ENCODE peak calls at places on chromosome 21, in five cellular contexts. T is fibroblast of lung, K is DND-41, V is IMR-90, O is PC-9. C is an unnamed sample.
A peak's percentile ranks its signal among the peaks of the same experiment; 100 is the strongest.

GRCh38 chr21:17371470-17371869 is 141.4 kb upstream of the CXADR start:
- DNase-seq in O (no peak), V (peak; percentile 74), K (no peak), T (peak; percentile 85), C (no peak)

GRCh38 chr21:31895069-31895851 is 22.4 kb downstream of the HUNK start:
- DNase-seq in V (peak; percentile 34), O (no peak), T (peak; percentile 19), K (no peak), C (no peak)

GRCh38 chr21:40845621-40846020 is 1.3 kb downstream of the DSCAM start:
- DNase-seq in V (peak; percentile 3), K (no peak), T (peak; percentile 58), O (no peak), C (no peak)

GRCh38 chr21:41402231-41402630 is 23.8 kb upstream of the MX1 start:
- DNase-seq in K (no peak), V (no peak), O (no peak), T (no peak), C (no peak)

GRCh38 chr21:25179116-25179515 is 428.2 kb downstream of the MRPL39 start:
- DNase-seq in O (no peak), T (peak; percentile 86), V (peak; percentile 30), K (no peak), C (no peak)

GRCh38 chr21:42375966-42376337 is 9.6 kb upstream of the TFF1 start:
- DNase-seq in V (no peak), K (no peak), O (no peak), T (no peak), C (no peak)

GRCh38 chr21:34640858-34641257 is 25.9 kb upstream of the RCAN1 start:
- DNase-seq in V (peak; percentile 85), T (peak; percentile 93), O (no peak), K (peak; percentile 30), C (no peak)

GRCh38 chr21:30831194-30831765 is 1.7 kb upstream of the KRTAP7-1 start:
- DNase-seq in O (no peak), V (no peak), T (no peak), K (peak; percentile 40), C (peak; percentile 48)

GRCh38 chr21:14706712-14707111 is 160.6 kb upstream of the SAMSN1 start:
- DNase-seq in V (no peak), K (peak; percentile 54), O (no peak), T (no peak), C (no peak)

GRCh38 chr21:16768096-16768495 is 744.7 kb upstream of the CXADR start:
- DNase-seq in O (no peak), V (no peak), T (no peak), K (no peak), C (no peak)

GRCh38 chr21:41260428-41260827 is 56.2 kb upstream of the FAM3B start:
- DNase-seq in V (no peak), T (no peak), K (no peak), O (no peak), C (no peak)

GRCh38 chr21:41902946-41903345 is 23.8 kb upstream of the PRDM15 start:
- DNase-seq in O (no peak), K (no peak), V (no peak), T (no peak), C (no peak)

GRCh38 chr21:37172646-37173045 is 94.5 kb downstream of the VPS26C start:
- DNase-seq in K (no peak), T (no peak), O (no peak), V (no peak), C (no peak)

GRCh38 chr21:33373451-33373850 is 29.8 kb upstream of the IFNGR2 start:
- DNase-seq in V (no peak), O (peak; percentile 43), T (peak; percentile 10), K (no peak), C (no peak)

GRCh38 chr21:35071347-35071746 is 22.2 kb upstream of the RUNX1 start:
- DNase-seq in K (no peak), O (no peak), T (no peak), V (no peak), C (no peak)

GRCh38 chr21:42614811-42615342 is 38.5 kb upstream of the PDE9A start:
- DNase-seq in K (peak; percentile 65), V (no peak), T (no peak), O (peak; percentile 38), C (peak; percentile 18)

GRCh38 chr21:42505090-42505726 is 8.4 kb upstream of the SLC37A1 start:
- DNase-seq in T (no peak), K (no peak), V (no peak), O (no peak), C (peak; percentile 65)

GRCh38 chr21:42199488-42200463 is 19.2 kb upstream of the ABCG1 start:
- DNase-seq in V (peak; percentile 77), K (no peak), O (no peak), T (peak; percentile 44), C (peak; percentile 79)

GRCh38 chr21:35548904-35549615 is 500.0 kb upstream of the RUNX1 start:
- DNase-seq in O (no peak), K (no peak), T (peak; percentile 40), V (no peak), C (no peak)

GRCh38 chr21:22438428-22439086 is 1440.3 kb downstream of the NCAM2 start:
- DNase-seq in O (no peak), V (no peak), K (no peak), T (no peak), C (no peak)

GRCh38 chr21:32381571-32381970 is 11.2 kb downstream of the URB1 start:
- DNase-seq in V (no peak), K (no peak), T (peak; percentile 54), O (no peak), C (no peak)

GRCh38 chr21:31670065-31670464 is 10.6 kb downstream of the SOD1 start:
- DNase-seq in O (no peak), V (no peak), K (no peak), T (no peak), C (no peak)

GRCh38 chr21:16239659-16240265 is 510.0 kb downstream of the USP25 start:
- DNase-seq in O (no peak), T (no peak), K (no peak), V (no peak), C (no peak)

GRCh38 chr21:23131177-23131576 is 2133.0 kb downstream of the NCAM2 start:
- DNase-seq in K (no peak), T (no peak), V (no peak), O (peak; percentile 8), C (no peak)

GRCh38 chr21:32727728-32728454 is at the start of gene SYNJ1:
- DNase-seq in K (peak; percentile 93), O (peak; percentile 93), T (peak; percentile 94), V (peak; percentile 91), C (peak; percentile 93)

GRCh38 chr21:42269382-42269781 is 45.8 kb downstream of the TFF3 start:
- DNase-seq in T (no peak), O (no peak), V (no peak), K (no peak), C (no peak)

DNA sequence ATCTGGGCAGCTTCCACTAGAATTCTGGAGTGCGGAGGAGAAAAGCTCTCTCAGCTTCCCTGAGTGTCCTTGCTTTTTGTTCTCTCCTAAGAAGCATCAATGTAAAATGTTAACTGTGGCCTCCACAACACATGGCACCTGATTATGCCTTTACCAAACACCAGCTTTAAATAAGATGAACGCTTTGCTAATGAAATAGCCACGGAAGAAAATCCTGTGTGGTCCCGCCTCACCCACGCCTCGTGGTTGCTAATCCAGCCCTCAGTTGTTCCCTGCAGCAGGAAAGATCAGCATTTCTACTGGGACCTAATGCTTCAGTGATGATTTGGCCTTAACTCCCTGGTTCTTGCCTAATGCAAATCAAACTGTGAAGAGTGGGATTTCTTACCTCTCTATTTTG is 1.8 kb upstream of the ERG start:
- DNase-seq in O (no peak), V (no peak), T (no peak), K (no peak), C (no peak)
- H3K4me2 ChIP-seq in O (no peak overlapping the region), V (no peak overlapping the region), T (no peak overlapping the region), K (no peak overlapping the region), C (no peak overlapping the region)

GRCh38 chr21:27812279-27812678 is 845.4 kb upstream of the ADAMTS5 start:
- DNase-seq in T (no peak), O (no peak), K (no peak), V (peak; percentile 50), C (no peak)
- H3K36me3 ChIP-seq in T (no peaks in the 10 kb centered on the region), O (no peaks in the 10 kb centered on the region), K (no peaks in the 10 kb centered on the region), V (no peaks in the 10 kb centered on the region), C (no peaks in the 10 kb centered on the region)

GRCh38 chr21:45228171-45228641 is 59.5 kb downstream of the POFUT2 start:
- DNase-seq in O (peak; percentile 58), K (no peak), V (peak; percentile 99), T (peak; percentile 99), C (no peak)

GRCh38 chr21:45226540-45227326 is 61.0 kb downstream of the POFUT2 start:
- DNase-seq in O (no peak), T (peak; percentile 13), V (peak; percentile 44), K (no peak), C (no peak)

GRCh38 chr21:45225741-45226327 is 61.9 kb downstream of the POFUT2 start:
- DNase-seq in T (no peak), K (no peak), V (no peak), O (no peak), C (no peak)

GRCh38 chr21:45228656-45229240 is 58.9 kb downstream of the POFUT2 start:
- DNase-seq in V (peak; percentile 6), K (no peak), T (peak; percentile 30), O (no peak), C (no peak)

DNA sequence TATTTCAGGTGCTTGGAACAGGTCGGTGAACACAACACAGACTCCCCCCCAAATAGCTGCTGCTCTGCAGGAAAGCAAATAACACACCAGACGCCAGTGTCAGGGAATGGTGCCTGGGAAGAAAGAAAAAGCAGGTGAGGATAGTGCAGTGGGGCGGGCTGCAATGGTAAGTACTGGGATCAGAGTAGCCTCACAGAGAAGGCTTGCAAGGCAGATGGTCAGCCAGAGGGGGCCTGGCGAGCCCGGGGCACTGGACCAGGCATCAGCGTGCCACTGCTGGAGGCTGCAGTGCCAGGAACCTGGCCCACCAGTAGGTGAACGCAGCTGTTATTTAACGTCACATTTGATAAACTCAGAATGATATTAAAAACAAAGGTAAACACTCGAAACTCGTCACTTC is 60.0 kb downstream of the POFUT2 start:
- DNase-seq in T (no peak), O (no peak), V (no peak), K (no peak), C (no peak)
- TF ChIP-seq CTCF in T (no peak), O (no peak), V (no peak), K (no peak), C (no peak)

GRCh38 chr21:26840206-26840605 is 5.0 kb downstream of the ADAMTS1 start:
- DNase-seq in K (peak; percentile 84), V (no peak), T (no peak), O (no peak), C (no peak)

GRCh38 chr21:26843912-26844257 is 1.3 kb downstream of the ADAMTS1 start:
- DNase-seq in V (peak; percentile 55), K (no peak), O (no peak), T (peak; percentile 89), C (no peak)

GRCh38 chr21:26842976-26843911 is 2.0 kb downstream of the ADAMTS1 start:
- DNase-seq in K (no peak), V (peak; percentile 96), T (peak; percentile 94), O (peak; percentile 58), C (no peak)

GRCh38 chr21:26840912-26841311 is 4.3 kb downstream of the ADAMTS1 start:
- DNase-seq in O (no peak), K (peak; percentile 29), V (peak; percentile 76), T (peak; percentile 76), C (no peak)

GRCh38 chr21:26842300-26842699 is 2.9 kb downstream of the ADAMTS1 start:
- DNase-seq in V (peak; percentile 64), O (no peak), T (peak; percentile 30), K (no peak), C (no peak)
- H3K4me2 ChIP-seq in V (peak overlapping the region; percentile 90), O (no peak overlapping the region), T (peak overlapping the region; percentile 98), K (no peak overlapping the region), C (no peak overlapping the region)

C was measured in OCI-LY7.